ENCODE peak calls at places on chromosome 7, in nine cellular contexts. E is NCI-H2171; J is HAP-1; H is kidney epithelial cell; K is RCC 7860; Y is activated CD8-positive, alpha-beta memory T cell treated with anti-CD3 and anti-CD28 coated beads for 24 hours; P is Kasumi-1; O is stimulated activated CD8-positive, alpha-beta memory T cell treated with anti-CD3 and anti-CD28 coated beads, Interleukin-7, amount 100 ng/mL, for 24 hours; A is AG08396. W is an unnamed sample.

GRCh38 chr7:89129600-89130375 is 334.3 kb upstream of the TEX47 start:
- DNase-seq in O (no peak), J (no peak), Y (no peak), A (no peak), H (no peak), P (no peak), E (no peak), K (no peak), W (no peak)

GRCh38 chr7:40859076-40859475 is 724.3 kb downstream of the SUGCT start:
- DNase-seq in Y (no peak), E (no peak), O (no peak), P (no peak), A (no peak), H (no peak), K (no peak), J (no peak), W (no peak)

GRCh38 chr7:25388681-25389080 is 160.4 kb upstream of the NPVF start:
- DNase-seq in E (no peak), J (no peak), H (no peak), A (no peak), P (no peak), Y (no peak), K (no peak), O (no peak), W (no peak)

GRCh38 chr7:34070486-34071323 is 165.4 kb downstream of the BMPER start:
- DNase-seq in P (no peak), H (no peak), E (no peak), O (no peak), K (no peak), Y (no peak), A (no peak), J (no peak), W (peak)

GRCh38 chr7:74269757-74270277 is 15.6 kb upstream of the RFC2 start:
- DNase-seq in J (peak), K (no peak), H (no peak), E (peak), Y (peak), O (no peak), P (peak), A (peak), W (no peak)

GRCh38 chr7:44221231-44221791 is 20.5 kb downstream of the YKT6 start:
- DNase-seq in O (no peak), E (no peak), H (no peak), K (no peak), A (no peak), Y (no peak), P (no peak), J (no peak), W (no peak)

GRCh38 chr7:141585592-141586510 is 34.6 kb downstream of the AGK start:
- DNase-seq in E (no peak), A (peak), J (no peak), Y (no peak), K (peak), O (peak), P (no peak), H (peak), W (peak)

GRCh38 chr7:89002942-89003618 is 207.5 kb upstream of the TEX47 start:
- DNase-seq in J (no peak), Y (no peak), K (no peak), E (no peak), A (no peak), O (no peak), H (no peak), P (no peak), W (no peak)

GRCh38 chr7:131106681-131107342 is 220.9 kb upstream of the MKLN1 start:
- DNase-seq in A (no peak), E (peak), K (peak), P (peak), O (no peak), Y (peak), H (no peak), J (peak), W (no peak)